ENCODE peak calls at places on chromosomes 6 and 20, in six cellular contexts. S is AG08395; T is foreskin fibroblast; O is GM23248; H is naive thymus-derived CD8-positive, alpha-beta T cell; L is effector memory CD4-positive, alpha-beta T cell. X is an unnamed sample.

GRCh38 chr6:161487694-161488093 is 213.8 kb upstream of the AGPAT4 start:
- DNase-seq in S (no peak), T (no peak), O (no peak), H (no peak), L (no peak), X (no peak)

GRCh38 chr20:51525241-51526104 is 17.0 kb downstream of the NFATC2 start:
- DNase-seq in S (peak), T (no peak), O (no peak), H (no peak), L (peak), X (no peak)

GRCh38 chr6:101806241-101806640 is 412.7 kb downstream of the GRIK2 start:
- DNase-seq in S (peak), T (peak), O (peak), H (no peak), L (no peak), X (no peak)

GRCh38 chr6:113558966-113559365 is 298.2 kb upstream of the MARCKS start:
- DNase-seq in S (peak), T (peak), O (peak), H (no peak), L (no peak), X (no peak)

GRCh38 chr6:33377166-33377565 is 14.5 kb upstream of the KIFC1 start:
- DNase-seq in S (no peak), T (no peak), O (peak), H (no peak), L (no peak), X (no peak)

GRCh38 chr6:5090603-5091002 is 5.5 kb downstream of the PPP1R3G start:
- DNase-seq in S (no peak), T (no peak), O (no peak), H (no peak), L (no peak), X (no peak)

GRCh38 chr6:83860347-83860731 is 850 bp downstream of the CYB5R4 start:
- DNase-seq in S (no peak), T (no peak), O (no peak), H (no peak), L (no peak), X (no peak)

GRCh38 chr20:16824664-16825063 is 76.5 kb downstream of the OTOR start:
- DNase-seq in S (no peak), T (no peak), O (no peak), H (no peak), L (no peak), X (no peak)

GRCh38 chr6:32946893-32947292 is 6.0 kb downstream of the HLA-DMA start:
- DNase-seq in S (no peak), T (no peak), O (no peak), H (no peak), L (no peak), X (no peak)

GRCh38 chr6:27864906-27865883 is 47.0 kb downstream of the OR2B2 start:
- DNase-seq in S (peak), T (peak), O (peak), H (peak), L (peak), X (no peak)

GRCh38 chr6:80767808-80768207 is 661.3 kb downstream of the BCKDHB start:
- DNase-seq in S (peak), T (peak), O (peak), H (no peak), L (no peak), X (no peak)

GRCh38 chr20:38545771-38546170 is 35.2 kb upstream of the ADIG start:
- DNase-seq in S (no peak), T (no peak), O (no peak), H (no peak), L (no peak), X (no peak)

GRCh38 chr6:142844065-142844755 is 100.8 kb downstream of the HIVEP2 start:
- DNase-seq in S (no peak), T (no peak), O (peak), H (no peak), L (no peak), X (no peak)

GRCh38 chr20:64149809-64150560 is 14.3 kb upstream of the MYT1 start:
- DNase-seq in S (no peak), T (no peak), O (no peak), H (no peak), L (no peak), X (no peak)

GRCh38 chr6:14661188-14661587 is 543.6 kb downstream of the CD83 start:
- DNase-seq in S (no peak), T (no peak), O (no peak), H (peak), L (peak), X (no peak)

GRCh38 chr6:139240161-139241010 is 51.4 kb downstream of the TXLNB start:
- DNase-seq in S (peak), T (peak), O (peak), H (no peak), L (no peak), X (no peak)

GRCh38 chr6:11384531-11385309 is 152.3 kb upstream of the NEDD9 start:
- DNase-seq in S (peak), T (no peak), O (peak), H (no peak), L (no peak), X (no peak)

GRCh38 chr6:12288844-12289654 is 1.1 kb upstream of the EDN1 start:
- DNase-seq in S (peak), T (no peak), O (peak), H (peak), L (no peak), X (no peak)

GRCh38 chr20:9617940-9618339 is 103.5 kb downstream of the LAMP5 start:
- DNase-seq in S (peak), T (peak), O (peak), H (no peak), L (no peak), X (no peak)

GRCh38 chr6:109743739-109744138 is 52.6 kb downstream of the FIG4 start:
- DNase-seq in S (peak), T (peak), O (peak), H (no peak), L (no peak), X (no peak)

GRCh38 chr6:36386495-36387439 is 702 bp downstream of the ETV7 start:
- DNase-seq in S (peak), T (peak), O (peak), H (peak), L (no peak), X (no peak)